ENCODE peak calls at places on chromosomes 4 and X, in five cellular contexts. N is naive thymus-derived CD8-positive, alpha-beta T cell; R is foreskin fibroblast; C is neuronal stem cell; B is anterior cingulate cortex. U is an unnamed sample.

GRCh38 chrX:38805294-38806053 is 4.2 kb downstream of the MID1IP1 start:
- DNase-seq in R (peak; percentile 70), C (no peak), N (peak; percentile 67), B (no peak), U (peak; percentile 23)

GRCh38 chrX:105822138-105823091 is at the start of gene NRK:
- DNase-seq in R (no peak), N (no peak), C (no peak), B (no peak), U (no peak)

GRCh38 chr4:152500798-152501434 is 35.0 kb downstream of the FBXW7 start:
- DNase-seq in B (no peak), N (peak; percentile 82), C (peak; percentile 70), R (peak; percentile 68), U (no peak)

GRCh38 chrX:349196-349595 is 30.6 kb upstream of the GTPBP6 start:
- DNase-seq in B (peak; percentile 36), N (no peak), C (no peak), R (no peak), U (peak; percentile 59)

GRCh38 chr4:67083496-67083895 is 461.8 kb downstream of the CENPC start:
- DNase-seq in C (no peak), R (no peak), B (no peak), N (no peak), U (no peak)

GRCh38 chrX:46324166-46324565 is 221.1 kb downstream of the ZNF674 start:
- DNase-seq in C (no peak), B (no peak), R (no peak), N (no peak), U (no peak)

GRCh38 chrX:21741869-21742701 is 15.8 kb downstream of the SMPX start:
- DNase-seq in R (no peak), B (no peak), C (no peak), N (no peak), U (no peak)

GRCh38 chr4:143294310-143294709 is 42.4 kb upstream of the GAB1 start:
- DNase-seq in N (no peak), C (no peak), B (peak; percentile 4), R (no peak), U (no peak)

GRCh38 chr4:14513471-14513870 is 488.8 kb upstream of the CPEB2 start:
- DNase-seq in N (no peak), B (no peak), C (no peak), R (no peak), U (no peak)

GRCh38 chrX:16869393-16870094 is 618 bp downstream of the RBBP7 start:
- DNase-seq in B (no peak), C (peak; percentile 17), N (peak; percentile 38), R (no peak), U (peak; percentile 0)

GRCh38 chr4:26051278-26051677 is 137.3 kb downstream of the SMIM20 start:
- DNase-seq in C (no peak), R (no peak), N (no peak), B (no peak), U (no peak)

GRCh38 chr4:8688041-8688907 is 95.7 kb downstream of the CPZ start:
- DNase-seq in N (no peak), C (peak; percentile 59), B (no peak), R (no peak), U (no peak)

GRCh38 chrX:50609796-50610195 is 139.2 kb upstream of the DGKK start:
- DNase-seq in N (no peak), C (no peak), B (no peak), R (no peak), U (no peak)

GRCh38 chrX:65837875-65838549 is 170.6 kb downstream of the MSN start:
- DNase-seq in N (no peak), R (no peak), C (no peak), B (no peak), U (no peak)

GRCh38 chr4:48543796-48544195 is 53.7 kb downstream of the ZAR1 start:
- DNase-seq in R (no peak), C (no peak), B (no peak), N (no peak), U (no peak)

GRCh38 chr4:7803992-7804758 is 135.5 kb downstream of the AFAP1 start:
- DNase-seq in B (peak; percentile 58), R (peak; percentile 65), C (peak; percentile 75), N (peak; percentile 69), U (peak; percentile 31)

GRCh38 chrX:152912641-152913040 is 14.8 kb downstream of the ZNF185 start:
- DNase-seq in R (no peak), C (no peak), B (no peak), N (no peak), U (no peak)

GRCh38 chrX:107978707-107979307 is 3.4 kb downstream of the TEX13B start:
- DNase-seq in N (no peak), C (peak; percentile 20), R (peak; percentile 9), B (no peak), U (no peak)

GRCh38 chrX:70442224-70442623 is 2.4 kb upstream of the DLG3 start:
- DNase-seq in C (no peak), N (no peak), R (no peak), B (no peak), U (no peak)

GRCh38 chr4:111630705-111631104 is 514.5 kb upstream of the FAM241A start:
- DNase-seq in B (no peak), R (no peak), C (no peak), N (no peak), U (no peak)

GRCh38 chrX:120485562-120486520 is 16.7 kb upstream of the LAMP2 start:
- DNase-seq in N (peak; percentile 50), C (peak; percentile 40), B (peak; percentile 71), R (peak; percentile 70), U (peak; percentile 27)

GRCh38 chr4:103400405-103400804 is 202.3 kb upstream of the CENPE start:
- DNase-seq in R (no peak), C (no peak), N (no peak), B (no peak), U (no peak)

GRCh38 chr4:155703486-155704227 is 37.0 kb downstream of the GUCY1A1 start:
- DNase-seq in N (no peak), R (no peak), B (no peak), C (no peak), U (no peak)

GRCh38 chrX:118522230-118522926 is 26.8 kb downstream of the DOCK11 start:
- DNase-seq in N (no peak), B (no peak), R (no peak), C (no peak), U (no peak)

GRCh38 chrX:39667746-39668507 is 429.8 kb downstream of the BCOR start:
- DNase-seq in B (no peak), R (no peak), N (no peak), C (no peak), U (no peak)

GRCh38 chr4:41507292-41507933 is 30.5 kb upstream of the LIMCH1 start:
- DNase-seq in N (no peak), R (no peak), B (no peak), C (no peak), U (no peak)

GRCh38 chr4:20297246-20297645 is 45.5 kb downstream of the SLIT2 start:
- DNase-seq in N (no peak), B (no peak), R (no peak), C (no peak), U (no peak)

GRCh38 chr4:118026806-118027205 is 7.5 kb upstream of the NDST3 start:
- DNase-seq in N (no peak), R (no peak), C (no peak), B (no peak), U (no peak)

GRCh38 chr4:6461301-6462165 is 10.9 kb downstream of the PPP2R2C start:
- DNase-seq in C (no peak), B (no peak), R (no peak), N (no peak), U (no peak)

GRCh38 chr4:67614186-67614585 is 55.7 kb downstream of the STAP1 start:
- DNase-seq in R (no peak), N (no peak), C (no peak), B (no peak), U (no peak)

GRCh38 chr4:20248155-20248558 is 3.5 kb upstream of the SLIT2 start:
- DNase-seq in C (peak; percentile 27), B (no peak), N (no peak), R (peak; percentile 84), U (no peak)

GRCh38 chrX:70434914-70435586 is 9.6 kb upstream of the DLG3 start:
- DNase-seq in B (no peak), R (no peak), N (no peak), C (no peak), U (no peak)

GRCh38 chrX:275967-276587 is 5.1 kb upstream of the PLCXD1 start:
- DNase-seq in B (no peak), C (peak; percentile 56), R (peak; percentile 55), N (peak; percentile 29), U (no peak)

GRCh38 chrX:106897259-106897658 is 5.9 kb downstream of the RIPPLY1 start:
- DNase-seq in B (no peak), R (peak; percentile 57), C (no peak), N (no peak), U (no peak)

U was measured in hypothalamus.